ENCODE peak calls at places on chromosomes 3 and 15, in seven cellular contexts. One of them, this sample, is unnamed.

GRCh38 chr3:8524249-8524648 is 22.6 kb downstream of the LMCD1 start:
- DNase-seq in retina: no peak
- DNase-seq in cortex of kidney: no peak
- DNase-seq in body of pancreas: no peak
- DNase-seq in iris pigment epithelial cell: no peak
- DNase-seq in memory B cell: no peak
- DNase-seq in Kasumi-1: peak
- DNase-seq in this sample: no peak

GRCh38 chr3:188362405-188362831 is 208.5 kb downstream of the LPP start:
- DNase-seq in body of pancreas: peak
- DNase-seq in memory B cell: no peak
- DNase-seq in retina: no peak
- DNase-seq in Kasumi-1: no peak
- DNase-seq in iris pigment epithelial cell: peak
- DNase-seq in cortex of kidney: no peak
- DNase-seq in this sample: peak

GRCh38 chr3:23607184-23607847 is 198.4 kb upstream of the UBE2E1 start:
- DNase-seq in retina: no peak
- DNase-seq in body of pancreas: no peak
- DNase-seq in iris pigment epithelial cell: peak
- DNase-seq in memory B cell: no peak
- DNase-seq in Kasumi-1: no peak
- DNase-seq in cortex of kidney: no peak
- DNase-seq in this sample: no peak

GRCh38 chr15:72451224-72451623 is 22.9 kb upstream of the ARIH1 start:
- DNase-seq in cortex of kidney: no peak
- DNase-seq in Kasumi-1: no peak
- DNase-seq in retina: no peak
- DNase-seq in memory B cell: no peak
- DNase-seq in iris pigment epithelial cell: no peak
- DNase-seq in body of pancreas: no peak
- DNase-seq in this sample: no peak

GRCh38 chr3:89002166-89002565 is 105.3 kb upstream of the EPHA3 start:
- DNase-seq in body of pancreas: no peak
- DNase-seq in Kasumi-1: no peak
- DNase-seq in retina: no peak
- DNase-seq in iris pigment epithelial cell: no peak
- DNase-seq in memory B cell: no peak
- DNase-seq in cortex of kidney: no peak
- DNase-seq in this sample: no peak

GRCh38 chr3:124834723-124835718 is 52.1 kb downstream of the ITGB5 start:
- DNase-seq in body of pancreas: peak
- DNase-seq in Kasumi-1: peak
- DNase-seq in iris pigment epithelial cell: peak
- DNase-seq in memory B cell: peak
- DNase-seq in retina: peak
- DNase-seq in cortex of kidney: no peak
- DNase-seq in this sample: peak

GRCh38 chr3:132973441-132973840 is 64.8 kb upstream of the TMEM108 start:
- DNase-seq in iris pigment epithelial cell: no peak
- DNase-seq in memory B cell: no peak
- DNase-seq in Kasumi-1: no peak
- DNase-seq in retina: no peak
- DNase-seq in body of pancreas: no peak
- DNase-seq in cortex of kidney: no peak
- DNase-seq in this sample: no peak

GRCh38 chr3:191268737-191269136 is 60.5 kb upstream of the CCDC50 start:
- DNase-seq in retina: no peak
- DNase-seq in iris pigment epithelial cell: no peak
- DNase-seq in memory B cell: no peak
- DNase-seq in cortex of kidney: no peak
- DNase-seq in body of pancreas: no peak
- DNase-seq in Kasumi-1: no peak
- DNase-seq in this sample: no peak

GRCh38 chr3:57169872-57170623 is 4.9 kb upstream of the IL17RD start:
- DNase-seq in cortex of kidney: no peak
- DNase-seq in iris pigment epithelial cell: peak
- DNase-seq in memory B cell: peak
- DNase-seq in retina: peak
- DNase-seq in body of pancreas: peak
- DNase-seq in Kasumi-1: peak
- DNase-seq in this sample: peak

GRCh38 chr3:169243122-169243521 is 420.4 kb downstream of the MECOM start:
- DNase-seq in Kasumi-1: no peak
- DNase-seq in cortex of kidney: no peak
- DNase-seq in retina: peak
- DNase-seq in iris pigment epithelial cell: peak
- DNase-seq in body of pancreas: no peak
- DNase-seq in memory B cell: no peak
- DNase-seq in this sample: no peak

GRCh38 chr3:179672918-179673317 is 20.1 kb downstream of the USP13 start:
- DNase-seq in Kasumi-1: no peak
- DNase-seq in retina: no peak
- DNase-seq in iris pigment epithelial cell: no peak
- DNase-seq in body of pancreas: no peak
- DNase-seq in memory B cell: no peak
- DNase-seq in cortex of kidney: no peak
- DNase-seq in this sample: peak

GRCh38 chr3:57538465-57538864 is 5.7 kb downstream of the DNAH12 start:
- DNase-seq in body of pancreas: no peak
- DNase-seq in retina: no peak
- DNase-seq in Kasumi-1: no peak
- DNase-seq in memory B cell: no peak
- DNase-seq in cortex of kidney: no peak
- DNase-seq in iris pigment epithelial cell: no peak
- DNase-seq in this sample: no peak

GRCh38 chr3:4271834-4272233 is 31.3 kb upstream of the SETMAR start:
- DNase-seq in Kasumi-1: peak
- DNase-seq in retina: peak
- DNase-seq in cortex of kidney: no peak
- DNase-seq in body of pancreas: no peak
- DNase-seq in memory B cell: peak
- DNase-seq in iris pigment epithelial cell: peak
- DNase-seq in this sample: peak

GRCh38 chr3:171480526-171480925 is 20.3 kb upstream of the TNIK start:
- DNase-seq in iris pigment epithelial cell: peak
- DNase-seq in body of pancreas: no peak
- DNase-seq in retina: no peak
- DNase-seq in memory B cell: no peak
- DNase-seq in cortex of kidney: no peak
- DNase-seq in Kasumi-1: no peak
- DNase-seq in this sample: no peak

GRCh38 chr3:138051946-138052802 is 42.2 kb downstream of the CLDN18 start:
- DNase-seq in body of pancreas: peak
- DNase-seq in cortex of kidney: no peak
- DNase-seq in memory B cell: no peak
- DNase-seq in Kasumi-1: peak
- DNase-seq in retina: peak
- DNase-seq in iris pigment epithelial cell: peak
- DNase-seq in this sample: peak

GRCh38 chr3:29758108-29759020 is 477.5 kb downstream of the RBMS3 start:
- DNase-seq in iris pigment epithelial cell: peak
- DNase-seq in memory B cell: no peak
- DNase-seq in cortex of kidney: no peak
- DNase-seq in retina: no peak
- DNase-seq in body of pancreas: peak
- DNase-seq in Kasumi-1: no peak
- DNase-seq in this sample: no peak

GRCh38 chr3:59163953-59164352 is 114.1 kb upstream of the CFAP20DC start:
- DNase-seq in retina: no peak
- DNase-seq in iris pigment epithelial cell: peak
- DNase-seq in cortex of kidney: no peak
- DNase-seq in Kasumi-1: no peak
- DNase-seq in body of pancreas: no peak
- DNase-seq in memory B cell: no peak
- DNase-seq in this sample: no peak

GRCh38 chr3:10351013-10351735 is 30.3 kb upstream of the SEC13 start:
- DNase-seq in retina: peak
- DNase-seq in cortex of kidney: no peak
- DNase-seq in memory B cell: no peak
- DNase-seq in body of pancreas: no peak
- DNase-seq in iris pigment epithelial cell: peak
- DNase-seq in Kasumi-1: no peak
- DNase-seq in this sample: no peak

GRCh38 chr3:54065140-54065539 is 57.2 kb upstream of the CACNA2D3 start:
- DNase-seq in memory B cell: no peak
- DNase-seq in cortex of kidney: no peak
- DNase-seq in retina: no peak
- DNase-seq in Kasumi-1: no peak
- DNase-seq in body of pancreas: no peak
- DNase-seq in iris pigment epithelial cell: no peak
- DNase-seq in this sample: no peak

GRCh38 chr3:71154846-71155245 is 428.7 kb downstream of the FOXP1 start:
- DNase-seq in iris pigment epithelial cell: no peak
- DNase-seq in cortex of kidney: no peak
- DNase-seq in body of pancreas: no peak
- DNase-seq in memory B cell: no peak
- DNase-seq in Kasumi-1: no peak
- DNase-seq in retina: no peak
- DNase-seq in this sample: no peak

GRCh38 chr3:99577160-99577559 is 61.2 kb upstream of the COL8A1 start:
- DNase-seq in Kasumi-1: no peak
- DNase-seq in iris pigment epithelial cell: peak
- DNase-seq in memory B cell: no peak
- DNase-seq in body of pancreas: no peak
- DNase-seq in cortex of kidney: no peak
- DNase-seq in retina: no peak
- DNase-seq in this sample: no peak

GRCh38 chr15:85142324-85142723 is 160.7 kb downstream of the PDE8A start:
- DNase-seq in iris pigment epithelial cell: peak
- DNase-seq in retina: no peak
- DNase-seq in body of pancreas: no peak
- DNase-seq in cortex of kidney: no peak
- DNase-seq in memory B cell: no peak
- DNase-seq in Kasumi-1: no peak
- DNase-seq in this sample: peak

GRCh38 chr3:9352917-9353823 is 9.7 kb upstream of the THUMPD3 start:
- DNase-seq in iris pigment epithelial cell: peak
- DNase-seq in memory B cell: peak
- DNase-seq in body of pancreas: peak
- DNase-seq in cortex of kidney: no peak
- DNase-seq in retina: peak
- DNase-seq in Kasumi-1: peak
- DNase-seq in this sample: peak

GRCh38 chr3:150913174-150913922 is 8.1 kb upstream of the MINDY4B start:
- DNase-seq in Kasumi-1: no peak
- DNase-seq in memory B cell: no peak
- DNase-seq in cortex of kidney: no peak
- DNase-seq in body of pancreas: no peak
- DNase-seq in retina: no peak
- DNase-seq in iris pigment epithelial cell: peak
- DNase-seq in this sample: no peak

GRCh38 chr3:54733615-54734014 is 194.2 kb downstream of the LRTM1 start:
- DNase-seq in Kasumi-1: no peak
- DNase-seq in memory B cell: no peak
- DNase-seq in body of pancreas: no peak
- DNase-seq in iris pigment epithelial cell: no peak
- DNase-seq in retina: no peak
- DNase-seq in cortex of kidney: no peak
- DNase-seq in this sample: no peak

GRCh38 chr3:149180057-149180573 is 41.5 kb downstream of the CP start:
- DNase-seq in body of pancreas: peak
- DNase-seq in memory B cell: no peak
- DNase-seq in Kasumi-1: no peak
- DNase-seq in retina: no peak
- DNase-seq in iris pigment epithelial cell: peak
- DNase-seq in cortex of kidney: no peak
- DNase-seq in this sample: peak

GRCh38 chr3:16183601-16184270 is 9.3 kb downstream of the GALNT15 start:
- DNase-seq in cortex of kidney: no peak
- DNase-seq in iris pigment epithelial cell: peak
- DNase-seq in memory B cell: no peak
- DNase-seq in body of pancreas: no peak
- DNase-seq in Kasumi-1: no peak
- DNase-seq in retina: no peak
- DNase-seq in this sample: no peak